ENCODE peak calls at places on chromosomes 7 and 10, in four cellular contexts. X, Y, Q and Z are unnamed samples.

GRCh38 chr10:87734987-87735827 is 75.5 kb downstream of the PAPSS2 start:
- DNase-seq in Y (no peak), X (peak), Q (peak), Z (no peak)

GRCh38 chr7:111498608-111499007 is 63.7 kb downstream of the IMMP2L start:
- DNase-seq in Q (no peak), Y (no peak), X (no peak), Z (no peak)

GRCh38 chr7:137774793-137775201 is 72.0 kb downstream of the DGKI start:
- DNase-seq in Q (no peak), X (peak), Y (no peak), Z (no peak)

GRCh38 chr10:119832956-119833355 is 39.7 kb downstream of the MCMBP start:
- DNase-seq in X (no peak), Q (no peak), Y (no peak), Z (no peak)

GRCh38 chr7:76023002-76023401 is 24.8 kb downstream of the STYXL1 start:
- DNase-seq in X (no peak), Q (no peak), Y (no peak), Z (no peak)

GRCh38 chr10:131142446-131143380 is 168.8 kb downstream of the TCERG1L start:
- DNase-seq in Q (no peak), X (no peak), Y (no peak), Z (no peak)

GRCh38 chr7:101575168-101575567 is 53.9 kb downstream of the MYL10 start:
- DNase-seq in Y (no peak), X (no peak), Q (no peak), Z (no peak)

GRCh38 chr7:96657347-96658010 is 52.2 kb downstream of the SEM1 start:
- DNase-seq in Q (no peak), Y (no peak), X (no peak), Z (no peak)

GRCh38 chr7:38327597-38327996 is 54.2 kb upstream of the TARP start:
- DNase-seq in Q (no peak), X (no peak), Y (no peak), Z (no peak)

GRCh38 chr7:82443801-82444219 is 233 bp upstream of the CACNA2D1 start:
- DNase-seq in Q (peak), X (peak), Y (no peak), Z (no peak)

GRCh38 chr7:4550117-4550516 is 132.0 kb upstream of the FOXK1 start:
- DNase-seq in X (no peak), Q (no peak), Y (no peak), Z (no peak)

GRCh38 chr7:129951076-129952011 is 1.4 kb downstream of the UBE2H start:
- DNase-seq in Y (no peak), Q (no peak), X (no peak), Z (no peak)

GRCh38 chr10:25768167-25768566 is 165.9 kb upstream of the MYO3A start:
- DNase-seq in Q (no peak), X (no peak), Y (no peak), Z (no peak)

GRCh38 chr7:99106869-99107268 is 37.0 kb downstream of the SMURF1 start:
- DNase-seq in Y (no peak), Q (no peak), X (peak), Z (no peak)

GRCh38 chr10:30467939-30468338 is 34.0 kb downstream of the MAP3K8 start:
- DNase-seq in Q (no peak), X (no peak), Y (no peak), Z (no peak)

GRCh38 chr10:13990392-13990805 is 340.3 kb downstream of the FRMD4A start:
- DNase-seq in Q (no peak), Y (no peak), X (no peak), Z (no peak)

GRCh38 chr10:43045631-43046287 is 31.1 kb upstream of the RET start:
- DNase-seq in Y (no peak), X (no peak), Q (no peak), Z (no peak)

GRCh38 chr10:60734226-60734625 is 44.1 kb upstream of the CDK1 start:
- DNase-seq in Y (no peak), X (no peak), Q (no peak), Z (no peak)

GRCh38 chr10:71857934-71858890 is 7.2 kb upstream of the PSAP start:
- DNase-seq in X (no peak), Q (no peak), Y (no peak), Z (no peak)

GRCh38 chr7:1457949-1458675 is 1.2 kb downstream of the MICALL2 start:
- DNase-seq in X (no peak), Y (no peak), Q (no peak), Z (no peak)